ENCODE peak calls at places on chromosomes 13 and 19, in four cellular contexts. Q, Y, L and T are unnamed samples.

GRCh38 chr13:66835040-66835628 is 395.0 kb downstream of the PCDH9 start:
- DNase-seq in Q (peak; percentile 39), Y (peak; percentile 59), L (peak; percentile 97), T (no peak)

GRCh38 chr13:114005206-114005720 is 31.4 kb upstream of the C13orf46 start:
- DNase-seq in Q (no peak), Y (no peak), L (no peak), T (no peak)

GRCh38 chr19:39397360-39398296 is 6.5 kb downstream of the MED29 start:
- DNase-seq in Q (peak; percentile 63), Y (peak; percentile 92), L (peak; percentile 64), T (no peak)

GRCh38 chr19:38411041-38411712 is 8.3 kb downstream of the FAM98C start:
- DNase-seq in Q (no peak), Y (no peak), L (no peak), T (no peak)

GRCh38 chr13:101640797-101641400 is 188.4 kb downstream of the ITGBL1 start:
- DNase-seq in Q (peak; percentile 84), Y (no peak), L (no peak), T (peak; percentile 65)

GRCh38 chr19:5677597-5677996 is 2.7 kb downstream of the MICOS13 start:
- DNase-seq in Q (no peak), Y (no peak), L (no peak), T (no peak)

GRCh38 chr13:73275163-73275562 is 216.4 kb downstream of the KLF5 start:
- DNase-seq in Q (no peak), Y (no peak), L (no peak), T (no peak)

GRCh38 chr13:30396434-30397075 is 25.7 kb upstream of the UBE2L5 start:
- DNase-seq in Q (peak; percentile 50), Y (no peak), L (no peak), T (no peak)

GRCh38 chr13:112525306-112525945 is 62.5 kb downstream of the TUBGCP3 start:
- DNase-seq in Q (no peak), Y (no peak), L (no peak), T (no peak)

GRCh38 chr13:102769679-102770078 is 3.9 kb downstream of the TEX30 start:
- DNase-seq in Q (no peak), Y (no peak), L (peak; percentile 14), T (no peak)

GRCh38 chr13:78604782-78605611 is 1.6 kb upstream of the POU4F1 start:
- DNase-seq in Q (no peak), Y (no peak), L (peak; percentile 85), T (no peak)

GRCh38 chr13:90008707-90009149 is 1338.8 kb upstream of the MIR17HG start:
- DNase-seq in Q (no peak), Y (no peak), L (no peak), T (no peak)

GRCh38 chr13:70380809-70381208 is 272.6 kb upstream of the KLHL1 start:
- DNase-seq in Q (no peak), Y (no peak), L (no peak), T (no peak)

GRCh38 chr19:2190848-2191455 is 27.2 kb downstream of the DOT1L start:
- DNase-seq in Q (no peak), Y (no peak), L (no peak), T (no peak)

GRCh38 chr19:51706885-51707284 is 13.8 kb downstream of the SPACA6 start:
- DNase-seq in Q (no peak), Y (no peak), L (no peak), T (no peak)

GRCh38 chr13:28505543-28506135 is 10.7 kb upstream of the FLT1 start:
- DNase-seq in Q (no peak), Y (no peak), L (no peak), T (no peak)

GRCh38 chr19:9711815-9712214 is 36.9 kb upstream of the ZNF562 start:
- DNase-seq in Q (no peak), Y (no peak), L (no peak), T (no peak)